ENCODE peak calls at places on chromosomes 3 and 15, in five cellular contexts. P, L, Y, Q and K are unnamed samples.

GRCh38 chr15:67947254-67948039 is 106.7 kb upstream of the PIAS1 start:
- DNase-seq in P (peak; percentile 37), L (no peak), Y (no peak), Q (peak; percentile 3), K (no peak)

GRCh38 chr3:48607519-48607918 is 1.9 kb downstream of the UQCRC1 start:
- DNase-seq in P (no peak), L (no peak), Y (no peak), Q (no peak), K (no peak)

GRCh38 chr15:39587910-39588530 is 7.1 kb downstream of the THBS1 start:
- DNase-seq in P (no peak), L (no peak), Y (no peak), Q (no peak), K (no peak)

GRCh38 chr3:29128004-29128403 is 152.9 kb upstream of the RBMS3 start:
- DNase-seq in P (no peak), L (no peak), Y (no peak), Q (no peak), K (no peak)

GRCh38 chr3:179861292-179861691 is 175.4 kb downstream of the PEX5L start:
- DNase-seq in P (no peak), L (no peak), Y (no peak), Q (no peak), K (no peak)

GRCh38 chr15:100515758-100516157 is 13.0 kb downstream of the CERS3 start:
- DNase-seq in P (no peak), L (no peak), Y (no peak), Q (no peak), K (no peak)

GRCh38 chr3:196422976-196423781 is 9.0 kb downstream of the UBXN7 start:
- DNase-seq in P (no peak), L (no peak), Y (no peak), Q (no peak), K (no peak)

GRCh38 chr3:98657429-98657828 is 64.0 kb upstream of the CPOX start:
- DNase-seq in P (no peak), L (peak; percentile 72), Y (no peak), Q (no peak), K (peak; percentile 15)

GRCh38 chr3:31880020-31880419 is 101.0 kb downstream of the OSBPL10 start:
- DNase-seq in P (peak; percentile 11), L (no peak), Y (no peak), Q (no peak), K (no peak)

GRCh38 chr3:168511428-168512014 is 415.8 kb upstream of the GOLIM4 start:
- DNase-seq in P (no peak), L (no peak), Y (no peak), Q (no peak), K (no peak)

GRCh38 chr3:189082666-189083427 is 88.9 kb upstream of the TPRG1 start:
- DNase-seq in P (no peak), L (no peak), Y (no peak), Q (no peak), K (no peak)

GRCh38 chr15:64693134-64693533 is 82.3 kb downstream of the RBPMS2 start:
- DNase-seq in P (peak; percentile 78), L (no peak), Y (no peak), Q (no peak), K (no peak)

GRCh38 chr3:34323517-34323916 is 525.1 kb downstream of the PDCD6IP start:
- DNase-seq in P (no peak), L (no peak), Y (peak; percentile 52), Q (no peak), K (no peak)

GRCh38 chr3:60992395-60992794 is 258.9 kb downstream of the FHIT start:
- DNase-seq in P (no peak), L (no peak), Y (no peak), Q (no peak), K (no peak)

GRCh38 chr3:182133752-182134151 is 422.0 kb downstream of the SOX2 start:
- DNase-seq in P (no peak), L (no peak), Y (no peak), Q (no peak), K (no peak)

GRCh38 chr3:118128886-118129285 is 905.8 kb downstream of the IGSF11 start:
- DNase-seq in P (no peak), L (no peak), Y (no peak), Q (no peak), K (no peak)

GRCh38 chr15:74373056-74373650 is 5.7 kb upstream of the CYP11A1 start:
- DNase-seq in P (no peak), L (no peak), Y (no peak), Q (no peak), K (no peak)

GRCh38 chr15:25846377-25846776 is 16.8 kb downstream of the ATP10A start:
- DNase-seq in P (no peak), L (no peak), Y (no peak), Q (no peak), K (no peak)

GRCh38 chr15:29822100-29822684 is at the start of gene TJP1:
- DNase-seq in P (peak; percentile 39), L (peak; percentile 86), Y (no peak), Q (peak; percentile 88), K (no peak)

GRCh38 chr3:169811606-169812123 is 1.0 kb upstream of the LRRIQ4 start:
- DNase-seq in P (no peak), L (no peak), Y (no peak), Q (no peak), K (no peak)

GRCh38 chr3:141710888-141711616 is 27.0 kb upstream of the RNF7 start:
- DNase-seq in P (no peak), L (no peak), Y (no peak), Q (no peak), K (no peak)

GRCh38 chr3:177199206-177199765 is 2.0 kb upstream of the TBL1XR1 start:
- DNase-seq in P (no peak), L (no peak), Y (no peak), Q (no peak), K (no peak)

GRCh38 chr3:148789156-148789555 is 38.5 kb upstream of the CPB1 start:
- DNase-seq in P (no peak), L (no peak), Y (no peak), Q (no peak), K (no peak)

GRCh38 chr3:133479895-133480669 is 80.2 kb downstream of the BFSP2 start:
- DNase-seq in P (peak; percentile 19), L (no peak), Y (peak; percentile 73), Q (no peak), K (peak; percentile 79)

GRCh38 chr3:12509466-12509865 is 25.2 kb downstream of the TSEN2 start:
- DNase-seq in P (no peak), L (no peak), Y (no peak), Q (no peak), K (no peak)

DNA sequence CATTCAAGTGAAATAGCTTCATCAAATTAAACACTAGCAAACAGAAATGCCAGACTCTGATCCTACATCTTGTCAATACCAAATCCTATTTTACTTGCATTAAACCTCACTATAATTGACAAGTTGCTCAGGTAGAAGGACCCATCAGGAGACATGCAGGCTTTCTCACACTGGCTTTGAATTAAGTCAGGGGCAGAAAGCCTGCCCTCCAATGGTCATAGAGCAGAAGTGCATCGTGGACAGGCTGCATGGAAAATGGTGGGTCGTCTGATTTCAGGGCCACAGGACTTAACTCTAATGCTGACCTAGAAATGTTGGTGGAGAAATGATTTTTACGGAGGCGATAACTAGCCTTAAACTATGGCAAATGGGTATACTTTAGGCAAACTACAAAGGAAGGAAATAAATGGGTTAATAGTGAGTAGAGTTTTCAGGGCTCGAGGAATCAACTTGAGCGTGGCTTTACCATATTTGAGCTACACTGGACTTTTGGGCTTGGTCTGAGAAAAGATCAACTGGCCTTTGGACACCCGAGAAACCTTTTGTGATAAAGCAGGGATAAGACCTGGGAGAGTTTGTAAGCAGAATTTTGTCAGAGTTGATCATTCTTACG is 283.9 kb downstream of the GRM7 start:
- DNase-seq in P (peak; percentile 1), L (peak; percentile 49), Y (no peak), Q (peak; percentile 23), K (peak; percentile 31)
- TF ChIP-seq SP1 in P (no peak), L (no peak), Y (no peak), Q (no peak), K (no peak)

GRCh38 chr3:43160664-43161063 is 54.8 kb upstream of the POMGNT2 start:
- DNase-seq in P (no peak), L (no peak), Y (no peak), Q (no peak), K (no peak)

GRCh38 chr3:43161684-43162512 is 56.0 kb upstream of the POMGNT2 start:
- DNase-seq in P (peak; percentile 24), L (no peak), Y (no peak), Q (no peak), K (no peak)

GRCh38 chr3:43159496-43160255 is 53.8 kb upstream of the POMGNT2 start:
- DNase-seq in P (no peak), L (no peak), Y (no peak), Q (no peak), K (no peak)

GRCh38 chr3:43163895-43164493 is 58.1 kb upstream of the POMGNT2 start:
- DNase-seq in P (no peak), L (no peak), Y (no peak), Q (no peak), K (no peak)

GRCh38 chr3:43162573-43163084 is 56.8 kb upstream of the POMGNT2 start:
- DNase-seq in P (no peak), L (no peak), Y (no peak), Q (no peak), K (no peak)
- H3K9ac ChIP-seq in P (no peak overlapping the region), L (no peak overlapping the region), Y (no peak overlapping the region), Q (no peak overlapping the region), K (no peak overlapping the region)

DNA sequence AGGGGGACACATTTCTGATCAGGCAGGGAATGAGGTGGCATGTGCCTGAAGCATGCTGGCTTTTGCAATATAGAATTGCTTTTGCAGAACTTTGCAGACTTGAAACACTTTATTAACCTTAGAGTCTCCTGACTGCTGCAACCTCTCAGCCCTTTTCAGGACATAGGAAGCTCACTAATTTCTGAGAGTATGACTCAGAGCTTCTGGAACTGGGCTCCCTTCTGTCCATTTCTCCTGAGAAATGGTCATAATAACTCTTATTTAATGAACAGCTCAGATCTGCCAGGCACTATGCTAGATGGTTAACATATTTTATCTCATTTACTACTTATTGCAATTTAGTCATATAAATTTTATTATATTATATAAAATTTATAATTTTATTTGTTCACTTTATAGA is 38.6 kb upstream of the DGKG start:
- DNase-seq in P (no peak), L (no peak), Y (no peak), Q (no peak), K (no peak)
- TF ChIP-seq MAX in P (no peak), L (no peak), Y (no peak), Q (no peak), K (no peak)

GRCh38 chr3:37295925-37296324 is 121.5 kb upstream of the LRRFIP2 start:
- DNase-seq in P (no peak), L (no peak), Y (no peak), Q (no peak), K (no peak)

GRCh38 chr3:37293646-37294045 is 119.3 kb upstream of the LRRFIP2 start:
- DNase-seq in P (no peak), L (no peak), Y (no peak), Q (no peak), K (no peak)

GRCh38 chr3:37287776-37288175 is 113.4 kb upstream of the LRRFIP2 start:
- DNase-seq in P (no peak), L (no peak), Y (no peak), Q (no peak), K (no peak)

GRCh38 chr3:37290551-37290950 is 116.2 kb upstream of the LRRFIP2 start:
- DNase-seq in P (no peak), L (no peak), Y (no peak), Q (no peak), K (no peak)

DNA sequence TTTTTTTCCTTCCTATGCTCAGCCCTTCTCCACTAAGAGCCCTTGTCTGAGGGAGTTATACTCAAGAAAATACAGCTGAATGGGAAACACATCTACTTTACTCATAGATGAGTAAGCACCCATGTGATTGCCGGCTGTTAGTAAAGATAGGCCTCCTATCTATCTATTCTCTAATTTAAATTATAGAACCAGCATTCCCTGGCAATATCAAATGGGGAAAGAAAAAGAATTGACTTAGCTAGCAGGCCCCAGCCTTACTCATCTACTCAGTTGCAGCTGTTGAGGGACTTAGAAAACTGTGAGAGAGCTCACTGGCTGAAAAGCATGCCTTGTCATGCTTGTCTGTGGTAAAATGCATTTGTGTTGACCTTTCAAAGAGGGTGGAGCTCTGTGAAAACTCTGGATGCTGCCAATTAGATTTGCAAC is 116.9 kb upstream of the LRRFIP2 start:
- DNase-seq in P (no peak), L (no peak), Y (no peak), Q (peak; percentile 71), K (no peak)
- TF ChIP-seq SP1 in P (no peak), L (no peak), Y (no peak), Q (peak; percentile 48), K (no peak)